ENCODE peak calls at places on chromosomes 7 and 10, in six cellular contexts. I, A, K, O, V and R are unnamed samples.

GRCh38 chr7:134625571-134625970 is 21.1 kb upstream of the BPGM start:
- DNase-seq in K (no peak), O (peak; percentile 67), I (peak; percentile 28), V (no peak), A (no peak), R (peak; percentile 37)

GRCh38 chr10:131898061-131898460 is 2.7 kb upstream of the PPP2R2D start:
- DNase-seq in K (no peak), V (no peak), O (no peak), I (no peak), A (no peak), R (no peak)

GRCh38 chr7:17239683-17240521 is 58.5 kb upstream of the AHR start:
- DNase-seq in A (no peak), V (no peak), O (peak; percentile 45), K (no peak), I (peak; percentile 83), R (peak; percentile 33)

GRCh38 chr10:102780246-102780645 is 36.5 kb downstream of the WBP1L start:
- DNase-seq in A (no peak), K (no peak), I (peak; percentile 86), V (no peak), O (no peak), R (no peak)

GRCh38 chr7:51249187-51249945 is 67.2 kb downstream of the COBL start:
- DNase-seq in V (no peak), A (no peak), K (no peak), O (no peak), I (no peak), R (no peak)

GRCh38 chr10:32298066-32298812 is 48.7 kb downstream of the EPC1 start:
- DNase-seq in I (peak; percentile 92), K (no peak), V (no peak), O (peak; percentile 23), A (no peak), R (peak; percentile 25)

GRCh38 chr7:121433775-121434174 is 37.7 kb upstream of the FAM3C start:
- DNase-seq in K (no peak), O (no peak), V (no peak), I (no peak), A (no peak), R (no peak)

GRCh38 chr7:94374231-94374630 is 20.5 kb upstream of the COL1A2 start:
- DNase-seq in I (peak; percentile 96), A (no peak), V (no peak), O (peak; percentile 91), K (no peak), R (peak; percentile 85)

GRCh38 chr7:36971515-36972139 is 247.3 kb upstream of the AOAH start:
- DNase-seq in I (no peak), K (no peak), A (no peak), O (no peak), V (no peak), R (no peak)

GRCh38 chr7:101952355-101953247 is 135.2 kb downstream of the CUX1 start:
- DNase-seq in V (no peak), O (peak; percentile 80), I (peak; percentile 89), K (peak; percentile 8), A (no peak), R (peak; percentile 73)

GRCh38 chr10:28987555-28988320 is 301.1 kb upstream of the LYZL1 start:
- DNase-seq in V (no peak), I (no peak), O (no peak), K (no peak), A (no peak), R (no peak)

GRCh38 chr10:124345521-124345920 is 73.2 kb downstream of the OAT start:
- DNase-seq in A (no peak), I (no peak), K (no peak), O (no peak), V (no peak), R (no peak)

GRCh38 chr7:34187908-34188307 is 282.6 kb downstream of the BMPER start:
- DNase-seq in K (no peak), I (peak; percentile 17), A (no peak), O (no peak), V (no peak), R (no peak)

GRCh38 chr7:84200859-84201258 is 6.3 kb upstream of the SEMA3A start:
- DNase-seq in I (peak; percentile 82), O (no peak), A (no peak), K (no peak), V (no peak), R (no peak)

GRCh38 chr7:28536259-28536658 is 123.9 kb downstream of the CREB5 start:
- DNase-seq in O (peak; percentile 46), I (peak; percentile 46), K (no peak), V (no peak), A (no peak), R (peak; percentile 46)

GRCh38 chr7:19958309-19958896 is 185.0 kb upstream of the TMEM196 start:
- DNase-seq in I (peak; percentile 90), O (peak; percentile 80), K (no peak), V (no peak), A (no peak), R (peak; percentile 17)

GRCh38 chr10:61890430-61890829 is 11.1 kb upstream of the ARID5B start:
- DNase-seq in V (no peak), O (no peak), I (peak; percentile 57), K (no peak), A (no peak), R (no peak)

GRCh38 chr7:40859965-40860543 is 725.2 kb downstream of the SUGCT start:
- DNase-seq in O (no peak), A (no peak), I (no peak), V (no peak), K (no peak), R (no peak)

GRCh38 chr7:106767073-106767472 is 98.0 kb upstream of the PIK3CG start:
- DNase-seq in I (peak; percentile 67), K (no peak), V (no peak), O (no peak), A (no peak), R (no peak)

GRCh38 chr7:46583606-46584005 is 662.5 kb upstream of the IGFBP3 start:
- DNase-seq in O (peak; percentile 71), K (no peak), A (no peak), V (no peak), I (peak; percentile 26), R (no peak)

GRCh38 chr7:68440870-68441269 is 1157.4 kb upstream of the AUTS2 start:
- DNase-seq in A (no peak), V (no peak), K (no peak), I (no peak), O (no peak), R (no peak)

GRCh38 chr7:55517191-55517633 is 55.1 kb downstream of the VOPP1 start:
- DNase-seq in V (no peak), I (no peak), K (peak; percentile 75), O (no peak), A (no peak), R (no peak)

GRCh38 chr10:7054915-7055314 is 355.9 kb downstream of the SFMBT2 start:
- DNase-seq in I (no peak), O (no peak), V (no peak), A (no peak), K (no peak), R (peak; percentile 6)

GRCh38 chr7:9625953-9626352 is 1192.5 kb downstream of the NXPH1 start:
- DNase-seq in K (no peak), O (no peak), V (no peak), I (no peak), A (no peak), R (no peak)

GRCh38 chr10:61635946-61636345 is 26.8 kb upstream of the CABCOCO1 start:
- DNase-seq in V (no peak), K (no peak), I (peak; percentile 45), O (no peak), A (no peak), R (no peak)

GRCh38 chr7:99312316-99313203 is 13.1 kb upstream of the ARPC1A start:
- DNase-seq in V (no peak), I (peak; percentile 39), O (peak; percentile 81), A (peak; percentile 25), K (peak; percentile 80), R (peak; percentile 68)

GRCh38 chr7:64978497-64979203 is 12.2 kb downstream of the ZNF117 start:
- DNase-seq in O (no peak), V (no peak), A (no peak), K (no peak), I (no peak), R (no peak)

GRCh38 chr10:122164815-122165491 is 106.1 kb upstream of the BTBD16 start:
- DNase-seq in O (no peak), V (no peak), A (no peak), I (no peak), K (no peak), R (no peak)

GRCh38 chr7:114648680-114649079 is 234.1 kb downstream of the FOXP2 start:
- DNase-seq in I (no peak), O (no peak), K (no peak), V (no peak), A (no peak), R (no peak)